ENCODE peak calls at places on chromosome 6, in five cellular contexts. A is IMR-90, F is H9, E is mesenchymal stem cell, H is mesendoderm. C is an unnamed sample.

GRCh38 chr6:88804701-88805100 is 158.7 kb downstream of the RNGTT start:
- DNase-seq in E (no peak), A (peak), H (no peak), F (no peak), C (no peak)

GRCh38 chr6:76764057-76764456 is 691.6 kb upstream of the IMPG1 start:
- DNase-seq in H (no peak), E (no peak), A (no peak), F (no peak), C (no peak)

GRCh38 chr6:22717906-22718305 is 148.5 kb downstream of the HDGFL1 start:
- DNase-seq in F (no peak), E (no peak), A (no peak), H (peak), C (no peak)

GRCh38 chr6:3814539-3814938 is 34.6 kb upstream of the FAM50B start:
- DNase-seq in E (no peak), F (no peak), A (no peak), H (no peak), C (no peak)

GRCh38 chr6:163460307-163460782 is 45.8 kb downstream of the QKI start:
- DNase-seq in H (peak), F (no peak), A (peak), E (peak), C (no peak)

GRCh38 chr6:123211777-123212545 is 215.9 kb downstream of the CLVS2 start:
- DNase-seq in H (no peak), F (no peak), E (no peak), A (no peak), C (no peak)

GRCh38 chr6:123323419-123324329 is 313.1 kb downstream of the TRDN start:
- DNase-seq in F (no peak), A (no peak), H (no peak), E (peak), C (no peak)

GRCh38 chr6:43009124-43009523 is 4.6 kb downstream of the MEA1 start:
- DNase-seq in A (peak), F (no peak), E (peak), H (peak), C (no peak)

GRCh38 chr6:119669228-119669627 is 319.7 kb upstream of the MAN1A1 start:
- DNase-seq in F (no peak), A (no peak), H (no peak), E (no peak), C (no peak)

GRCh38 chr6:132190815-132191175 is 210.5 kb downstream of the MOXD1 start:
- DNase-seq in F (no peak), A (peak), H (no peak), E (peak), C (no peak)

GRCh38 chr6:154908723-154909122 is 86.4 kb upstream of the TIAM2 start:
- DNase-seq in E (no peak), A (no peak), F (no peak), H (no peak), C (no peak)

GRCh38 chr6:151285121-151285520 is 45.4 kb downstream of the AKAP12 start:
- DNase-seq in H (no peak), A (peak), F (no peak), E (peak), C (no peak)

GRCh38 chr6:66568271-66568670 is 861.2 kb upstream of the EYS start:
- DNase-seq in E (peak), A (no peak), H (peak), F (peak), C (no peak)

GRCh38 chr6:16324622-16325225 is 86.3 kb downstream of the GMPR start:
- DNase-seq in F (no peak), E (peak), A (peak), H (peak), C (no peak)

GRCh38 chr6:345747-346388 is 45.7 kb upstream of the IRF4 start:
- DNase-seq in F (no peak), E (peak), A (peak), H (no peak), C (no peak)

GRCh38 chr6:18141805-18142590 is 12.9 kb downstream of the TPMT start:
- DNase-seq in A (no peak), E (no peak), F (no peak), H (peak), C (no peak)
- H2BK15ac ChIP-seq in A (no peak), E (no peak), F (no peak), H (no peak), C (no peak)

GRCh38 chr6:46748940-46749503 is 2.3 kb downstream of the ANKRD66 start:
- DNase-seq in E (no peak), H (no peak), A (no peak), F (no peak), C (no peak)
- H2BK15ac ChIP-seq in E (no peak), H (no peak), A (no peak), F (no peak), C (no peak)

GRCh38 chr6:130136803-130137202 is 85.9 kb downstream of the SAMD3 start:
- DNase-seq in F (no peak), H (no peak), E (no peak), A (peak), C (no peak)
- H2BK15ac ChIP-seq in F (no peak), H (no peak), E (no peak), A (no peak), C (no peak)

DNA sequence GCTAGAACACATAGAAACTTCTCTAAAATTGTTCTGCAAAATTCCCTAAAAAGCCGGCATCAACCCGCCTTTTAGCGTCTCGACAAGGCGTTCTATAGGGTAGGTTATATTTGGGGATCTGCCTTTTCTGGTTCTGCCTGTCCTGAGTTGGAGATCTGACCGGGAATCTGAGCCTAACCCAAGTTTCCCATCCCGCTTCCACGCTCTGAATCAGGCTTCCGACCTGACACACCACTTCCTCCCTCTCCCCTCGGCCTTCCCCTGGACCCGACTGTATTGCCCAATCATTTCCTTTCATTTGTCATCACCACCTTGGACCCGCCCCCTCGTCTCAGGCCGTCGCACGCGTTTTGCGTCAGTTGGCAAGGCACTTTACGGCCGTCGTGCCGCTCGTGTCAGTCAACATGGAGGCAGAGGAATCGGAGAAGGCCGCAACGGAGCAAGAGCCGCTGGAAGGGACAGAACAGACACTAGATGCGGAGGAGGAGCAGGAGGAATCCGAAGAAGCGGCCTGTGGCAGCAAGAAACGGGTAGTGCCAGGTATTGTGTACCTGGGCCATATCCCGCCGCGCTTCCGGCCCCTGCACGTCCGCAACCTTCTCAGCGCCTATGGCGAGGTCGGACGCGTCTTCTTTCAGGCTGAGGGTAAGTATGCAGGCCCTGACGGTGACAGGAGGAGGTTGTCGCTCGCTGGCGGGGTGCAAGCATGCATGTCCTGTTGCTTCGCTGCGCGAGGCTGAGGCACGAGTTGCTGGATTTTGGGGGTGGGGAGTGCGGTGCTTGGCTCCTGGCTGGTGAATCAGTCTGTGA is at the start of gene ABT1:
- DNase-seq in F (peak), H (peak), A (peak), E (peak), C (peak)
- H2BK15ac ChIP-seq in F (no peak), H (no peak), A (no peak), E (no peak), C (no peak)

GRCh38 chr6:30672445-30673253 is at the start of gene DHX16:
- DNase-seq in F (peak), H (peak), E (peak), A (peak), C (peak)
- H2BK15ac ChIP-seq in F (no peak), H (no peak), E (peak), A (no peak), C (no peak)